ENCODE peak calls at places on chromosome 1, in six cellular contexts. D is adrenal gland, L is BJ, U is fibroblast of lung, B is foreskin fibroblast, F is H1. R is an unnamed sample.

GRCh38 chr1:234398849-234399381 is 25.7 kb downstream of the COA6 start:
- DNase-seq in D (no peak), L (no peak), U (peak), B (no peak), F (no peak), R (no peak)

GRCh38 chr1:234721476-234722266 is 111.7 kb upstream of the IRF2BP2 start:
- DNase-seq in D (peak), L (peak), U (peak), B (peak), F (no peak), R (peak)

GRCh38 chr1:219276029-219276738 is 102.5 kb downstream of the LYPLAL1 start:
- DNase-seq in D (no peak), L (no peak), U (no peak), B (no peak), F (no peak), R (no peak)

GRCh38 chr1:204484948-204485347 is 9.7 kb downstream of the PIK3C2B start:
- DNase-seq in D (no peak), L (no peak), U (no peak), B (no peak), F (no peak), R (no peak)

GRCh38 chr1:172948457-172948856 is 102.3 kb downstream of the TNFSF18 start:
- DNase-seq in D (no peak), L (no peak), U (peak), B (peak), F (no peak), R (peak)

GRCh38 chr1:159862031-159862430 is 426 bp downstream of the VSIG8 start:
- DNase-seq in D (no peak), L (no peak), U (no peak), B (no peak), F (no peak), R (no peak)

GRCh38 chr1:54335396-54336056 is 70.7 kb downstream of the SSBP3 start:
- DNase-seq in D (peak), L (peak), U (peak), B (peak), F (no peak), R (peak)

GRCh38 chr1:66758247-66758755 is 6.0 kb downstream of the DYNLT5 start:
- DNase-seq in D (no peak), L (no peak), U (no peak), B (no peak), F (no peak), R (no peak)

GRCh38 chr1:78649628-78650027 is at the start of gene IFI44:
- DNase-seq in D (peak), L (peak), U (peak), B (peak), F (no peak), R (peak)

GRCh38 chr1:193402032-193402431 is 215.6 kb upstream of the B3GALT2 start:
- DNase-seq in D (no peak), L (no peak), U (no peak), B (no peak), F (no peak), R (no peak)

GRCh38 chr1:221457706-221458429 is 284.0 kb downstream of the DUSP10 start:
- DNase-seq in D (no peak), L (no peak), U (no peak), B (peak), F (no peak), R (no peak)

GRCh38 chr1:235494531-235494930 is 9.7 kb downstream of the B3GALNT2 start:
- DNase-seq in D (no peak), L (no peak), U (no peak), B (no peak), F (no peak), R (no peak)

GRCh38 chr1:156496211-156496761 is 4.3 kb downstream of the MEF2D start:
- DNase-seq in D (peak), L (no peak), U (no peak), B (no peak), F (no peak), R (no peak)

GRCh38 chr1:38077523-38078147 is 31.0 kb upstream of the POU3F1 start:
- DNase-seq in D (no peak), L (no peak), U (peak), B (peak), F (no peak), R (no peak)

GRCh38 chr1:119626146-119626545 is 21.9 kb downstream of the ZNF697 start:
- DNase-seq in D (no peak), L (no peak), U (no peak), B (no peak), F (no peak), R (no peak)

GRCh38 chr1:202016022-202016624 is 5.7 kb downstream of the ELF3 start:
- DNase-seq in D (no peak), L (peak), U (peak), B (peak), F (no peak), R (no peak)

GRCh38 chr1:50305808-50306207 is 117.4 kb downstream of the DMRTA2 start:
- DNase-seq in D (no peak), L (no peak), U (no peak), B (no peak), F (no peak), R (no peak)

GRCh38 chr1:77825356-77825709 is 45.9 kb downstream of the MIGA1 start:
- DNase-seq in D (peak), L (peak), U (peak), B (peak), F (no peak), R (peak)

GRCh38 chr1:219189021-219189824 is 15.5 kb downstream of the LYPLAL1 start:
- DNase-seq in D (no peak), L (peak), U (peak), B (peak), F (no peak), R (peak)

GRCh38 chr1:187078321-187078720 is 249.6 kb downstream of the PLA2G4A start:
- DNase-seq in D (no peak), L (no peak), U (no peak), B (no peak), F (no peak), R (no peak)

GRCh38 chr1:163054056-163054706 is 15.0 kb upstream of the RGS4 start:
- DNase-seq in D (no peak), L (no peak), U (peak), B (no peak), F (no peak), R (no peak)

GRCh38 chr1:219837274-219837993 is 90.9 kb downstream of the SLC30A10 start:
- DNase-seq in D (peak), L (no peak), U (peak), B (peak), F (no peak), R (peak)

GRCh38 chr1:178388398-178389161 is 108.2 kb downstream of the CLEC20A start:
- DNase-seq in D (no peak), L (no peak), U (peak), B (peak), F (no peak), R (peak)

GRCh38 chr1:153565529-153566374 is at the start of gene S100A2:
- DNase-seq in D (peak), L (no peak), U (peak), B (peak), F (no peak), R (peak)

GRCh38 chr1:116415699-116416533 is 42.9 kb downstream of the ATP1A1 start:
- DNase-seq in D (peak), L (no peak), U (no peak), B (no peak), F (no peak), R (no peak)

GRCh38 chr1:16628361-16629111 is 15.2 kb upstream of the NBPF1 start:
- DNase-seq in D (no peak), L (no peak), U (no peak), B (no peak), F (peak), R (no peak)

GRCh38 chr1:16298653-16299052 is 53.6 kb downstream of the FBXO42 start:
- DNase-seq in D (no peak), L (no peak), U (no peak), B (no peak), F (no peak), R (no peak)

GRCh38 chr1:7085521-7085920 is 300.3 kb downstream of the CAMTA1 start:
- DNase-seq in D (no peak), L (no peak), U (no peak), B (no peak), F (no peak), R (no peak)

GRCh38 chr1:78323311-78323710 is 167.5 kb upstream of the PTGFR start:
- DNase-seq in D (no peak), L (peak), U (peak), B (peak), F (no peak), R (no peak)

GRCh38 chr1:45730075-45730779 is 20.2 kb downstream of the IPP start:
- DNase-seq in D (no peak), L (no peak), U (no peak), B (peak), F (no peak), R (no peak)

GRCh38 chr1:181179980-181180964 is 91.8 kb downstream of the IER5 start:
- DNase-seq in D (no peak), L (peak), U (peak), B (peak), F (peak), R (peak)

GRCh38 chr1:185401019-185401418 is 84.0 kb upstream of the IVNS1ABP start:
- DNase-seq in D (no peak), L (no peak), U (peak), B (no peak), F (peak), R (no peak)

GRCh38 chr1:227920896-227921295 is 26.8 kb downstream of the WNT9A start:
- DNase-seq in D (no peak), L (no peak), U (no peak), B (no peak), F (no peak), R (no peak)

GRCh38 chr1:214990619-214991018 is 91.9 kb upstream of the KCNK2 start:
- DNase-seq in D (no peak), L (peak), U (peak), B (peak), F (no peak), R (peak)

GRCh38 chr1:18154431-18155194 is 47.0 kb downstream of the IGSF21 start:
- DNase-seq in D (no peak), L (no peak), U (no peak), B (no peak), F (no peak), R (no peak)

GRCh38 chr1:223229756-223230155 is 86.7 kb upstream of the TLR5 start:
- DNase-seq in D (no peak), L (no peak), U (no peak), B (no peak), F (no peak), R (no peak)

GRCh38 chr1:18542351-18542750 is 61.6 kb downstream of the KLHDC7A start:
- DNase-seq in D (no peak), L (no peak), U (no peak), B (no peak), F (no peak), R (no peak)

GRCh38 chr1:26225033-26225831 is 8.8 kb upstream of the CEP85 start:
- DNase-seq in D (peak), L (no peak), U (peak), B (no peak), F (peak), R (no peak)

GRCh38 chr1:942411-942821 is 16.6 kb downstream of the NOC2L start:
- DNase-seq in D (no peak), L (no peak), U (peak), B (no peak), F (no peak), R (no peak)
- H3K4me3 ChIP-seq in D (no peak), L (peak), U (no peak), B (no peak), F (peak), R (peak)

GRCh38 chr1:71307451-71307850 is 226.6 kb upstream of the ZRANB2 start:
- DNase-seq in D (no peak), L (peak), U (peak), B (peak), F (no peak), R (peak)

GRCh38 chr1:71311396-71311795 is 230.6 kb upstream of the ZRANB2 start:
- DNase-seq in D (no peak), L (peak), U (peak), B (no peak), F (no peak), R (no peak)

GRCh38 chr1:71312545-71312944 is 231.7 kb upstream of the ZRANB2 start:
- DNase-seq in D (no peak), L (no peak), U (no peak), B (no peak), F (no peak), R (no peak)
- H3K4me3 ChIP-seq in D (no peak), L (no peak), U (no peak), B (no peak), F (no peak), R (no peak)

GRCh38 chr1:101460709-101461108 is 223.9 kb downstream of the S1PR1 start:
- DNase-seq in D (no peak), L (no peak), U (no peak), B (no peak), F (no peak), R (no peak)
- H3K4me3 ChIP-seq in D (no peak), L (no peak), U (no peak), B (no peak), F (no peak), R (no peak)

DNA sequence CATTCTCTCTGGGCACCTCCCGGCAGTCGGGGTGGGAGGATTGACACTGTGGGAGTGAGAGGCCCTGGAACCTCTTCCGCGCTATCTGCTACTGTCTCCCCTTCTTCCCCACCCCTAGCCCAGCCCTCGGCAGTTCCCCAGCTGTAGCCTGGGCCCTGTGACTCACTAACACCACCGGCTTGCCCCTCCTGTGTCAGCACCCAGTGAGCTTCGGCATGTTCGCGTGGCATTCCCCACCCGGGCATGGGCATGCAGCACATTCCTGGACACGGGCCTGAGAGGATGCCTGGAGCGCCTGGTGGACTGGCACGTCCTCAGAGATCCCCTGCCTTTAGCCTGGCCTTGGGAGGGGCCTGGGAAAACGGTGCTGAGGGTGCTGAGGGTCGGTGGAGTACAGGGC is 1.3 kb downstream of the CDK18 start:
- DNase-seq in D (peak), L (no peak), U (peak), B (no peak), F (no peak), R (no peak)
- H3K4me3 ChIP-seq in D (no peak), L (no peak), U (no peak), B (no peak), F (peak), R (no peak)

GRCh38 chr1:30745834-30746208 is 11.8 kb downstream of the LAPTM5 start:
- DNase-seq in D (no peak), L (no peak), U (no peak), B (no peak), F (no peak), R (no peak)

GRCh38 chr1:30746212-30747027 is 11.2 kb downstream of the LAPTM5 start:
- DNase-seq in D (no peak), L (no peak), U (no peak), B (no peak), F (no peak), R (no peak)

GRCh38 chr1:30743584-30744059 is 14.0 kb downstream of the LAPTM5 start:
- DNase-seq in D (no peak), L (no peak), U (no peak), B (no peak), F (no peak), R (no peak)

GRCh38 chr1:30744060-30744756 is 13.4 kb downstream of the LAPTM5 start:
- DNase-seq in D (no peak), L (no peak), U (no peak), B (peak), F (no peak), R (no peak)

GRCh38 chr1:30745156-30745833 is 12.3 kb downstream of the LAPTM5 start:
- DNase-seq in D (no peak), L (no peak), U (no peak), B (no peak), F (no peak), R (no peak)
- H3K4me3 ChIP-seq in D (no peak), L (no peak), U (no peak), B (no peak), F (no peak), R (no peak)